ENCODE peak calls at places on chromosomes 7 and 10, in four cellular contexts. One of them, this sample, is unnamed.

GRCh38 chr10:88064608-88065383 is 201.4 kb downstream of the PTEN start:
- DNase-seq in thoracic aorta: peak; percentile 11
- DNase-seq in kidney epithelial cell: no peak
- DNase-seq in GM12878: peak; percentile 95
- DNase-seq in this sample: peak; percentile 72

GRCh38 chr7:28405662-28406061 is 6.7 kb upstream of the CREB5 start:
- DNase-seq in kidney epithelial cell: no peak
- DNase-seq in thoracic aorta: peak; percentile 62
- DNase-seq in GM12878: no peak
- DNase-seq in this sample: no peak

GRCh38 chr10:112202561-112203241 is 19.1 kb upstream of the GPAM start:
- DNase-seq in thoracic aorta: no peak
- DNase-seq in GM12878: peak; percentile 28
- DNase-seq in kidney epithelial cell: peak; percentile 7
- DNase-seq in this sample: peak; percentile 28

GRCh38 chr10:132094581-132095234 is 29.0 kb downstream of the JAKMIP3 start:
- DNase-seq in thoracic aorta: no peak
- DNase-seq in kidney epithelial cell: no peak
- DNase-seq in GM12878: no peak
- DNase-seq in this sample: no peak

GRCh38 chr7:94330474-94331027 is 64.1 kb upstream of the COL1A2 start:
- DNase-seq in GM12878: no peak
- DNase-seq in kidney epithelial cell: no peak
- DNase-seq in thoracic aorta: no peak
- DNase-seq in this sample: no peak

GRCh38 chr7:50153141-50153540 is 60.1 kb upstream of the ZPBP start:
- DNase-seq in kidney epithelial cell: no peak
- DNase-seq in thoracic aorta: no peak
- DNase-seq in GM12878: no peak
- DNase-seq in this sample: peak; percentile 37

GRCh38 chr7:67487316-67487715 is 490.7 kb downstream of the TYW1 start:
- DNase-seq in kidney epithelial cell: no peak
- DNase-seq in thoracic aorta: no peak
- DNase-seq in GM12878: no peak
- DNase-seq in this sample: no peak

GRCh38 chr10:43212043-43212721 is 54.7 kb downstream of the RASGEF1A start:
- DNase-seq in kidney epithelial cell: no peak
- DNase-seq in thoracic aorta: no peak
- DNase-seq in GM12878: no peak
- DNase-seq in this sample: no peak

GRCh38 chr7:126689037-126689436 is 563.7 kb downstream of the GRM8 start:
- DNase-seq in GM12878: no peak
- DNase-seq in kidney epithelial cell: no peak
- DNase-seq in thoracic aorta: no peak
- DNase-seq in this sample: no peak

GRCh38 chr10:96153065-96153464 is 23.0 kb downstream of the ZNF518A start:
- DNase-seq in kidney epithelial cell: no peak
- DNase-seq in thoracic aorta: no peak
- DNase-seq in GM12878: no peak
- DNase-seq in this sample: no peak

GRCh38 chr10:124621637-124622036 is 122.5 kb downstream of the FAM53B start:
- DNase-seq in thoracic aorta: no peak
- DNase-seq in kidney epithelial cell: no peak
- DNase-seq in GM12878: no peak
- DNase-seq in this sample: no peak

GRCh38 chr10:3067859-3068179 is 471 bp downstream of the PFKP start:
- DNase-seq in kidney epithelial cell: no peak
- DNase-seq in thoracic aorta: no peak
- DNase-seq in GM12878: no peak
- DNase-seq in this sample: no peak

GRCh38 chr7:99191869-99192596 is 15.9 kb downstream of the KPNA7 start:
- DNase-seq in thoracic aorta: no peak
- DNase-seq in GM12878: no peak
- DNase-seq in kidney epithelial cell: no peak
- DNase-seq in this sample: no peak

GRCh38 chr7:158543840-158544239 is 43.8 kb downstream of the PTPRN2 start:
- DNase-seq in kidney epithelial cell: no peak
- DNase-seq in GM12878: no peak
- DNase-seq in thoracic aorta: no peak
- DNase-seq in this sample: no peak

GRCh38 chr7:129238546-129238945 is 13.7 kb downstream of the AHCYL2 start:
- DNase-seq in kidney epithelial cell: no peak
- DNase-seq in GM12878: no peak
- DNase-seq in thoracic aorta: no peak
- DNase-seq in this sample: no peak

GRCh38 chr7:89401099-89401498 is 605.6 kb upstream of the TEX47 start:
- DNase-seq in thoracic aorta: no peak
- DNase-seq in kidney epithelial cell: no peak
- DNase-seq in GM12878: no peak
- DNase-seq in this sample: no peak

GRCh38 chr7:74399006-74399405 is 54.7 kb upstream of the GTF2IRD1 start:
- DNase-seq in kidney epithelial cell: no peak
- DNase-seq in GM12878: no peak
- DNase-seq in thoracic aorta: no peak
- DNase-seq in this sample: no peak

GRCh38 chr10:110416776-110417732 is 80.7 kb upstream of the DUSP5 start:
- DNase-seq in kidney epithelial cell: no peak
- DNase-seq in GM12878: no peak
- DNase-seq in thoracic aorta: no peak
- DNase-seq in this sample: no peak

GRCh38 chr10:72234560-72235095 is 18.6 kb upstream of the ASCC1 start:
- DNase-seq in kidney epithelial cell: no peak
- DNase-seq in thoracic aorta: no peak
- DNase-seq in GM12878: no peak
- DNase-seq in this sample: no peak

GRCh38 chr10:107025676-107026075 is 138.8 kb downstream of the SORCS1 start:
- DNase-seq in thoracic aorta: no peak
- DNase-seq in kidney epithelial cell: no peak
- DNase-seq in GM12878: no peak
- DNase-seq in this sample: no peak

GRCh38 chr7:43038229-43038628 is 74.2 kb upstream of the HECW1 start:
- DNase-seq in thoracic aorta: no peak
- DNase-seq in GM12878: no peak
- DNase-seq in kidney epithelial cell: no peak
- DNase-seq in this sample: no peak

GRCh38 chr10:96073722-96074121 is 30.3 kb downstream of the CCNJ start:
- DNase-seq in GM12878: no peak
- DNase-seq in thoracic aorta: no peak
- DNase-seq in kidney epithelial cell: no peak
- DNase-seq in this sample: peak; percentile 20

GRCh38 chr7:101856488-101857357 is 39.3 kb downstream of the CUX1 start:
- DNase-seq in GM12878: peak; percentile 95
- DNase-seq in kidney epithelial cell: peak; percentile 69
- DNase-seq in thoracic aorta: peak; percentile 60
- DNase-seq in this sample: peak; percentile 94

GRCh38 chr10:71038234-71038633 is 149.9 kb upstream of the PCBD1 start:
- DNase-seq in thoracic aorta: no peak
- DNase-seq in GM12878: no peak
- DNase-seq in kidney epithelial cell: no peak
- DNase-seq in this sample: no peak

GRCh38 chr10:71036586-71036985 is 148.2 kb upstream of the PCBD1 start:
- DNase-seq in GM12878: no peak
- DNase-seq in thoracic aorta: no peak
- DNase-seq in kidney epithelial cell: no peak
- DNase-seq in this sample: no peak

GRCh38 chr10:71036279-71036535 is 147.8 kb upstream of the PCBD1 start:
- DNase-seq in kidney epithelial cell: no peak
- DNase-seq in GM12878: no peak
- DNase-seq in thoracic aorta: no peak
- DNase-seq in this sample: no peak

GRCh38 chr10:71033396-71033980 is 145.1 kb upstream of the PCBD1 start:
- DNase-seq in kidney epithelial cell: no peak
- DNase-seq in thoracic aorta: no peak
- DNase-seq in GM12878: no peak
- DNase-seq in this sample: no peak

GRCh38 chr10:71035511-71036278 is 147.3 kb upstream of the PCBD1 start:
- DNase-seq in kidney epithelial cell: no peak
- DNase-seq in thoracic aorta: no peak
- DNase-seq in GM12878: no peak
- DNase-seq in this sample: no peak
- H3K4me3 ChIP-seq in kidney epithelial cell: no peak overlapping the region
- H3K4me3 ChIP-seq in thoracic aorta: no peak overlapping the region
- H3K4me3 ChIP-seq in GM12878: no peak overlapping the region
- H3K4me3 ChIP-seq in this sample: no peak overlapping the region

DNA sequence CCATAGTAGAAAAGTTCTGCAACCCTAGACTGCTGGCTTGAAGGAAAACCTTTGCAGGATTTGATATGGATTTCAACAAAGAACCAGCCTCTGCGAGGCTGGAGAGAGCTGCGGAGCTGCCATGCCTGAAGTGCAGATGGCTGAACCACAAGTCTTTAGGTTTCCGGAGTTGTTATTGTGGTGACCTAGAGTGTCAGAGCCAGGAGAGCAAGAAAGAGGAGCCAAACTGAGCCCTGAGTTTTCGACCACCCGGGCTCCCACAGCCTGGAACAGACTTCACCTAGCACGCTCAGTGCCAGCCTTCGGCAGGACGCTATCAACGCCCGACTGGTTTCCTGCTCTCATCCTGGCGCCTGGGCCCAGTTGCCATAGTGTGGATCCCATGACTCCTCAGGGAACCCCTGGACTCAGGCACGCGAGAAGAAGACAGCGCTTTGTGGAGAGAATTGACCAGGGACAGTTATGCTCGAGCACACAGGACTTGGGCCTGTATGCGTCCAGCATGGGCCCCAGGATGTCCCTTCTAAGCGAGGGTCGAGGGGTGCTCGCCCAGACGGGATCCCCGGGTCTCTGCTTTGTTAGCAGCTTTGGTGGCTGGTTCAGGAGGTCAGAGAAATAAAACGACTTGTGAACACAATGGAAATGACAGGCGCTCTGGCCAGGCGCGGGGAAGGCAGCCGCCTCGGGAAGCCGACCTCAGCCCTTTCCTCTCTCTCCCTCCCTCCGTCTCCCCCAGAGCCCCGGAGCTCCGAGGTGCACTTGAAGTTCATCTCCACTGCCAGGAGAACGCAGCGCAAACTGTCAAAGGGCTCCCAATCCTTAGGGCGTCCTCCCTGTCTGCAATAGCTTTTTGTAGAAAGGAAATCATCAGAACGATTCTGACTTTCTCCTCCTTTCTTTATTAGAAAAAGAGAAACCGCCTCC is 1.8 kb upstream of the GAD2 start:
- DNase-seq in thoracic aorta: no peak
- DNase-seq in kidney epithelial cell: no peak
- DNase-seq in GM12878: no peak
- DNase-seq in this sample: no peak
- H3K27me3 ChIP-seq in thoracic aorta: peaks cover 12% of the 10 kb centered on the region
- H3K27me3 ChIP-seq in kidney epithelial cell: peaks cover 81% of the 10 kb centered on the region
- H3K27me3 ChIP-seq in GM12878: peaks cover 33% of the 10 kb centered on the region
- H3K27me3 ChIP-seq in this sample: peaks cover 7% of the 10 kb centered on the region

DNA sequence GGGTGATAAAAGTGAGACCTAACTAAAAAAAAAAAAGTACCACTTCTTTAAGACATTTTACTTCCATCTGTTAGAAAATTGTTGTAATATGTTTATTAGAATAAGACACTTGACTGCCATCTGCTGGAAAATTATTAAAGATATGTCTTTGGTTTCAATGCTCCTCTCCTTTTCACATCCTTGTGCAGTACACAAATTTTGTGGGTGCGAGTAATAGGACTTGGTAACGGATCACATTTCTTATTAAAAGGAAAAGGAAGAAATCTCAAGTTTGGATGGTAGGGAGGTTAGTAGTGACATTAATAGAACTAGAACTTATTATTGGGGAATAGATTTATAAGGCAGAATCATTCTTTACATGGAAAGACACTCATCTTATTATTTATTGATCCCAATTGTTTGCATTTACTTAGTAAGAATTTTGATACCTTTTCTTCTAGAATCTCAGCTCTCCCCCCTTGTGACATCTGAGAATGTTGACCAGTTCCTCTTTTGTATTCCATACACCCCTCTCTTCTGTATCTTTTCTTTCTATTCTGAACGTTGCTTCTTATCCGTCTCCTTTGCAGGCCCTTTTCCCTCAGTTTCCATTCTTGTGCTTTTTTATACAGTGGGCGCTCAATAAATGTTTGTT is 43.0 kb upstream of the RPA3 start:
- DNase-seq in GM12878: no peak
- DNase-seq in kidney epithelial cell: no peak
- DNase-seq in thoracic aorta: no peak
- DNase-seq in this sample: no peak
- TF ChIP-seq CTCF in GM12878: peak; percentile 32
- TF ChIP-seq CTCF in kidney epithelial cell: no peak
- TF ChIP-seq CTCF in thoracic aorta: peak; percentile 25
- TF ChIP-seq CTCF in this sample: peak; percentile 11

GRCh38 chr10:14062528-14063260 is 268.0 kb downstream of the FRMD4A start:
- DNase-seq in GM12878: no peak
- DNase-seq in kidney epithelial cell: peak; percentile 61
- DNase-seq in thoracic aorta: no peak
- DNase-seq in this sample: no peak
- H3K4me3 ChIP-seq in GM12878: no peak overlapping the region
- H3K4me3 ChIP-seq in kidney epithelial cell: no peak overlapping the region
- H3K4me3 ChIP-seq in thoracic aorta: no peak overlapping the region
- H3K4me3 ChIP-seq in this sample: no peak overlapping the region

DNA sequence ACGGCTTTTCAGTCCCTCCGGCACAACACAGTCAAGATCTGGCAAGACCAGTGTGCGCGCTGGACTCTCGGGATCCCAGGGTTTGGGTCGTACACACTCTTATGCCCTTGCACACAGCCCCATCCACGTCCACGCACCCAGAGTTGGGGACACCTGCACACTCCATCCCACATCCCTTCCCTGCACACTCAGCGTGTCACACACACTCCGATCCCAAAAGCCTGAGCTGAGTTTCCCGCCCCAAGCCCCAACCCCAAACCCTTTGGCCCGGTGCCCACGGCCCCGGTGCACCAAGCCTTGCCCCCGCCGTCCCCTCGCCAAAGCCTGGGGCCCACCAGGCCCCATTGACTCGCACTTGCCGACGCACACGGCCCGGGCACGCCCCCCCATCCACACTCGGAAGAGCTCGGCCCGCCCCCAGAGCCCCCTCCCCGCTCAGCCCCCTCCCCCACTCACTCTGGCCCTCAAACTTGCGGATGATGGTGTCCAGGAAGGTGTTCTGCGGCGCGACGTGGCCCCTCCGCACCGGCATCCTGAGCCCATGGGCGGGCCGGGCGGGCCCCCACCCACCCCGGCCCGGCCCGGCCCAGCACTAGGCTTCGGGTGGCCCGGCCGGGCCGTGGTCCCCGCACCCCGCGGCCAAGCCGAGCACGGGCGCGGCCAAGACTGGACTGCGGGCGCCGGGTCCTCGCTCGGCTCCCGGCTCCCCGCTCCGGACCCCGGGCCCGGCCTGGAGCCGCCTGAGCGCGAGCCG is 562 bp downstream of the KCNH2 start:
- DNase-seq in kidney epithelial cell: no peak
- DNase-seq in GM12878: no peak
- DNase-seq in thoracic aorta: no peak
- DNase-seq in this sample: no peak
- H3K27me3 ChIP-seq in kidney epithelial cell: peaks cover 80% of the 10 kb centered on the region
- H3K27me3 ChIP-seq in GM12878: peaks cover 7% of the 10 kb centered on the region
- H3K27me3 ChIP-seq in thoracic aorta: no peaks in the 10 kb centered on the region
- H3K27me3 ChIP-seq in this sample: peaks cover 1% of the 10 kb centered on the region

GRCh38 chr7:6489612-6490011 is 41.9 kb upstream of the DAGLB start:
- DNase-seq in thoracic aorta: no peak
- DNase-seq in kidney epithelial cell: no peak
- DNase-seq in GM12878: no peak
- DNase-seq in this sample: no peak
- TF ChIP-seq CTCF in thoracic aorta: no peak
- TF ChIP-seq CTCF in kidney epithelial cell: no peak
- TF ChIP-seq CTCF in GM12878: no peak
- TF ChIP-seq CTCF in this sample: no peak